ENCODE peak calls at places on chromosomes 13 and 19, in five cellular contexts. Q is pancreas, Z is left lung, F is mucosa of descending colon, C is neural crest cell. B is an unnamed sample.

GRCh38 chr13:25095862-25096453 is at the start of gene PABPC3:
- DNase-seq in Q (no peak), C (no peak), F (no peak), Z (peak), B (no peak)

GRCh38 chr13:74372511-74372910 is 238.3 kb upstream of the KLF12 start:
- DNase-seq in F (no peak), C (no peak), Q (no peak), Z (no peak), B (no peak)

GRCh38 chr13:52798770-52799430 is 49.5 kb downstream of the PCDH8 start:
- DNase-seq in C (no peak), Q (no peak), Z (no peak), F (no peak), B (no peak)

GRCh38 chr19:4748589-4748988 is 24.9 kb upstream of the DPP9 start:
- DNase-seq in Q (no peak), C (no peak), F (no peak), Z (no peak), B (no peak)

GRCh38 chr19:56837892-56838679 is 2.4 kb downstream of the PEG3 start:
- DNase-seq in Z (peak), F (peak), Q (peak), C (no peak), B (peak)

GRCh38 chr13:26881154-26881553 is 120.6 kb upstream of the GPR12 start:
- DNase-seq in C (no peak), Z (no peak), F (no peak), Q (no peak), B (no peak)

GRCh38 chr13:19056355-19056880 is 125.2 kb downstream of the TUBA3C start:
- DNase-seq in Q (no peak), C (no peak), F (no peak), Z (no peak), B (no peak)

GRCh38 chr13:108609353-108609752 is 20.1 kb upstream of the MYO16 start:
- DNase-seq in F (no peak), Q (no peak), Z (no peak), C (no peak), B (no peak)

GRCh38 chr13:50358221-50358620 is 343.0 kb downstream of the KCNRG start:
- DNase-seq in C (no peak), F (no peak), Q (no peak), Z (no peak), B (no peak)

GRCh38 chr13:92842145-92842544 is 384.5 kb upstream of the GPC6 start:
- DNase-seq in Z (no peak), F (no peak), Q (no peak), C (no peak), B (no peak)

GRCh38 chr19:53275480-53275879 is 8.0 kb upstream of the VN1R4 start:
- DNase-seq in F (no peak), Z (no peak), C (no peak), Q (no peak), B (no peak)

DNA sequence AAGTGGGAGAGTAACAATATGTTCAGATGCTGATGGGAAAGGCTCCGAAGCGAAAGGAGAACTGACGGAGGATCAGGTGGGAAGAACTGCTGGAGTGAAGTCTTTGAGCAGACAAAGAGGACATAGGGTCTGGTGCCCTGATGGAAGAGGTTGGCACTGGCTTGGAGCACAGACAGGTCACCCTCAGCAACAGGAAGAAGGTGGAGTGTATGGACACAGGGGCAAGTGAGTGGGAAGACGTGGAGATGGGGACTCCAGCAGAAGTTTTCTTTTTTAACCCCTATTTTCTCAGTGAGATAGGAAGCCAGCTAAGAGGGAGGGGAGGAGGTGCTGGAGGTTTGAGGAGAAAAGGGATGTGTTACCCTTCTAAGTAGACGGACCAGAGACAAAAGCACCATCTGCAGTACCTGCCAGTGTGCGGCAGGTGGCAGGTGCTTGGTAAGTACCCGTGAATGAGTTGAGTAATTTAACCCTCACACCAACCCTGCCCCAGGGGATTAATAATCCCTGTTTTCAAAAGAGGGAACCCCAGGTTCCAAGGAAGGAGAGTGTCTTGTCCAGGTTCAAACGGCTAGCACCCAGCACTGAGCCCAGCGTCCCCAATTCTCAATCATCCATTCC is 11.2 kb downstream of the HAS1 start:
- DNase-seq in Z (no peak), C (no peak), F (no peak), Q (no peak), B (peak)
- TF ChIP-seq CTCF in Z (no peak), C (peak), F (no peak), Q (peak), B (peak)

GRCh38 chr19:48194041-48194871 is 23.8 kb downstream of the ZSWIM9 start:
- DNase-seq in C (peak), F (peak), Q (no peak), Z (no peak), B (no peak)
- TF ChIP-seq CTCF in C (peak), F (no peak), Q (peak), Z (peak), B (peak)

DNA sequence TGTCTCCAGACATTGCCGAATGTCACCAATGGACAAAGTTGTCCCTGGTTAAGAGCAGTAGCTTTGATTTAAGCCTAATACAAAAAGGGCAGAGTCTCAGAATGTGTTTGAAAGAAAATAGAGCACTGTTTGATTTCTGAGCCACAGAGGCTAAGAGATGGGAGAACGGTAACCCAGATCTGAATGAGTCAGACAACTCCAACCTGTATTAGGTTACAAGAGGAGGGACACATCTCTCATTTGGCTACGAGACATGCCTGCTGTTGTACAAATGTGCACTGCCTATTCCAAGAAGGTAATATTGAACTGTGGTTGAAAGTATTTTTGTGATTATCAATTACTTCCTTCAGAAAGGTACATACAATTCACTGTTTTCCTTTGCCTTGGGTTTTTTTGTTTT is 4.9 kb upstream of the HSPH1 start:
- DNase-seq in C (no peak), Q (no peak), F (no peak), Z (no peak), B (no peak)
- TF ChIP-seq CTCF in C (no peak), Q (no peak), F (no peak), Z (no peak), B (no peak)

DNA sequence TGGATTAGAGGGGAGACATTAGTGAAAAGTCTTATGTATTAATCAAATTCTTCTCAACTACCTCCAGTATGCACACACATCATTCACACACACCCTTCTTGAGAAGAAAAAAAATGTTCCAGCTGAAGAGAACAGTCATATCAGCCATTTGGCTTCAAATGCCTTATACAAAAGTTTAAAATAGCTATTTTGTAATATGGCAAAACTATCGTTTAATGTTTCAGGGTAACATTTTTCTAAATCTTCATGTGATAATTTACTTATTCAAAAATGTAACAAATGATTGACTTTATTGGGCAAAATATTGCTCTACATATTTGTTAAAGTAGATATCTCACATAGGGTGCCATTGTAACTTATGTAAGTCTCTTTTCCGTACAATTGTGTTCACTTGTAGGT is 13.5 kb downstream of the ZIC2 start:
- DNase-seq in F (no peak), Z (no peak), Q (no peak), C (no peak), B (no peak)
- TF ChIP-seq CTCF in F (no peak), Z (no peak), Q (no peak), C (no peak), B (no peak)

GRCh38 chr19:30695171-30695875 is 323.1 kb downstream of the ZNF536 start:
- DNase-seq in Z (no peak), Q (no peak), F (no peak), C (no peak), B (no peak)
- TF ChIP-seq CTCF in Z (no peak), Q (no peak), F (no peak), C (no peak), B (no peak)

DNA sequence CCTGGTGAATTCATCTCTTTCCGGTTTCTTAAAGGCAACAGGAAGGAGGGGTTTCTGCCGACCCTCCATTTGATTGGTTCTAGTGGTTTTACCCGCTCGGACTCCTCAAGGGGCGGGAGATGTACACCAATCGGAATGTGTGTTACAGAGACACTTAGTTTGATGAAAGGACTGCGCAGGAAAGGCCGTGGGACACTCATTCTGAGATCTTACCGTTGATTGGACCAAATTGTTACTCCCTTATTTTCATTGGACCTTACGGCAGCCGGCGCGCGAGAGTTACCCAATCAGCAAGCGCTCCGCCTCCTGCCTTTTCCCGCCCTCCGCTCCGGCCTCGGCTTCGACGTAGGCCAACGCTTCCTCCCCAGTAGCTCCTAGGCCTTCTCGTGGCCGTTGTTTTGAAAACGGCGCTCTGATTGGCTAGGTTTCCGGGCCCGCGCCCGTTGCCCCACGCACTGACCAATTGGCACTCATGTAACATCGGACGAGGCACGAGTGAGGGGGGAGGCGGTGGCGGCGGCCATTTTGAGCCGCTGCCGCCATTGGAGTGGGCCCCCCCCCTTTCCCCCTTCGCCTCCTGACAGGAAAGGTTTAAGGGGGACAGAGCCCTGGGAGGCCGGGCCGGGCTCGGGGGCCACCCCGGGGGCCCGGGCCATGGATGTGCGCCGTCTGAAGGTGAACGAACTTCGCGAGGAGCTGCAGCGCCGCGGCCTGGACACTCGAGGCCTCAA is at the start of gene HNRNPUL1:
- DNase-seq in Q (peak), Z (peak), C (peak), F (peak), B (peak)
- TF ChIP-seq CTCF in Q (no peak), Z (no peak), C (no peak), F (no peak), B (peak)

GRCh38 chr19:55117636-55118391 is at the start of gene PPP1R12C:
- DNase-seq in Q (peak), C (peak), F (peak), Z (peak), B (peak)
- TF ChIP-seq CTCF in Q (no peak), C (no peak), F (no peak), Z (no peak), B (no peak)